ENCODE peak calls at places on chromosomes 7 and 10, in five cellular contexts. V, T, O, S and X are unnamed samples.

GRCh38 chr7:92527300-92528187 is 776 bp downstream of the PEX1 start:
- DNase-seq in T (peak; percentile 51), V (peak; percentile 13), O (peak; percentile 57), S (peak; percentile 16), X (peak; percentile 29)

GRCh38 chr7:155837126-155837479 is 24.8 kb upstream of the SHH start:
- DNase-seq in V (no peak), O (no peak), S (no peak), T (no peak), X (no peak)

GRCh38 chr7:106054971-106055370 is 57.1 kb downstream of the SYPL1 start:
- DNase-seq in V (no peak), S (no peak), T (no peak), O (no peak), X (no peak)

GRCh38 chr7:155062431-155062830 is 7.7 kb upstream of the HTR5A start:
- DNase-seq in V (no peak), O (no peak), T (no peak), S (no peak), X (no peak)

GRCh38 chr7:26508917-26509316 is 217.3 kb downstream of the SNX10 start:
- DNase-seq in S (no peak), O (no peak), T (no peak), V (no peak), X (no peak)

GRCh38 chr10:125121003-125121402 is 39.4 kb downstream of the CTBP2 start:
- DNase-seq in O (no peak), T (no peak), V (no peak), S (no peak), X (no peak)

GRCh38 chr10:27504897-27505457 is 873 bp downstream of the RAB18 start:
- DNase-seq in T (no peak), V (no peak), S (no peak), O (no peak), X (no peak)

GRCh38 chr10:4662576-4663161 is 163.3 kb upstream of the AKR1E2 start:
- DNase-seq in V (no peak), T (peak; percentile 51), S (no peak), O (no peak), X (no peak)

GRCh38 chr7:104950006-104950405 is 64.0 kb upstream of the KMT2E start:
- DNase-seq in V (no peak), S (no peak), T (no peak), O (no peak), X (no peak)

GRCh38 chr10:88318803-88319202 is 264.3 kb downstream of the RNLS start:
- DNase-seq in V (no peak), S (no peak), O (peak; percentile 40), T (no peak), X (no peak)

GRCh38 chr7:33276729-33277128 is 147.4 kb downstream of the BBS9 start:
- DNase-seq in V (no peak), T (no peak), O (no peak), S (no peak), X (no peak)

GRCh38 chr10:133355266-133355665 is 2.6 kb downstream of the FUOM start:
- DNase-seq in S (no peak), V (no peak), O (no peak), T (no peak), X (no peak)

GRCh38 chr10:48251152-48251524 is 23.4 kb downstream of the FRMPD2 start:
- DNase-seq in O (no peak), S (peak; percentile 43), T (no peak), V (no peak), X (no peak)

GRCh38 chr7:82605247-82605864 is 161.8 kb upstream of the CACNA2D1 start:
- DNase-seq in V (no peak), O (peak; percentile 68), S (peak; percentile 67), T (peak; percentile 37), X (no peak)

GRCh38 chr7:104627516-104627915 is 299.1 kb downstream of the LHFPL3 start:
- DNase-seq in V (no peak), T (peak; percentile 14), S (no peak), O (peak; percentile 27), X (no peak)

GRCh38 chr7:140275069-140275961 is 98.5 kb upstream of the KDM7A start:
- DNase-seq in T (no peak), O (no peak), V (no peak), S (no peak), X (no peak)

GRCh38 chr7:73644887-73645286 is 20.6 kb upstream of the MLXIPL start:
- DNase-seq in S (no peak), V (no peak), T (no peak), O (no peak), X (no peak)

GRCh38 chr7:45601816-45602540 is 27.8 kb downstream of the ADCY1 start:
- DNase-seq in V (no peak), T (no peak), S (no peak), O (no peak), X (no peak)

GRCh38 chr7:64098-64521 is 128.3 kb upstream of the FAM20C start:
- DNase-seq in T (peak; percentile 64), O (peak; percentile 57), V (peak; percentile 58), S (peak; percentile 2), X (no peak)

GRCh38 chr7:25891591-25891990 is 260.4 kb upstream of the NFE2L3 start:
- DNase-seq in S (no peak), V (no peak), T (no peak), O (no peak), X (no peak)

GRCh38 chr10:132738454-132739224 is 47.3 kb downstream of the NKX6-2 start:
- DNase-seq in T (no peak), S (no peak), O (no peak), V (peak; percentile 87), X (no peak)

GRCh38 chr10:132482090-132482489 is 55.5 kb upstream of the INPP5A start:
- DNase-seq in T (peak; percentile 58), V (no peak), S (no peak), O (no peak), X (no peak)

GRCh38 chr10:52314007-52314821 is at the start of gene DKK1:
- DNase-seq in O (peak; percentile 43), V (no peak), T (peak; percentile 76), S (no peak), X (no peak)